ENCODE peak calls at places on chromosomes 11 and 22, in eight cellular contexts. F, X, Z, D, P, T, B and L are unnamed samples.

GRCh38 chr11:106087815-106088435 is 10.5 kb downstream of the AASDHPPT start:
- DNase-seq in B (peak), X (peak), T (peak), D (peak), F (peak), P (peak), Z (peak), L (peak)

GRCh38 chr22:45271667-45272188 is 13.0 kb upstream of the UPK3A start:
- DNase-seq in F (no peak), P (peak), B (no peak), D (peak), Z (peak), T (no peak), X (no peak), L (peak)

GRCh38 chr11:126485021-126485781 is 129.7 kb downstream of the ST3GAL4 start:
- DNase-seq in X (peak), B (no peak), T (peak), D (no peak), F (no peak), Z (peak), P (peak), L (peak)

GRCh38 chr22:47287516-47287915 is 525.1 kb downstream of the TBC1D22A start:
- DNase-seq in P (no peak), F (peak), D (no peak), T (no peak), B (no peak), X (no peak), Z (no peak), L (no peak)

GRCh38 chr11:75342966-75343870 is 8.2 kb downstream of the ARRB1 start:
- DNase-seq in F (no peak), B (peak), T (no peak), P (no peak), D (no peak), Z (peak), X (no peak), L (no peak)

GRCh38 chr11:11995601-11996000 is 12.8 kb downstream of the DKK3 start:
- DNase-seq in D (no peak), T (no peak), F (no peak), Z (no peak), P (no peak), B (no peak), X (no peak), L (no peak)

GRCh38 chr11:66694056-66694410 is 16.3 kb upstream of the RBM4B start:
- DNase-seq in X (no peak), Z (no peak), B (no peak), D (no peak), F (no peak), T (no peak), P (no peak), L (no peak)

GRCh38 chr22:44366372-44367310 is 53.9 kb upstream of the SHISAL1 start:
- DNase-seq in D (no peak), X (no peak), P (no peak), T (no peak), Z (peak), B (no peak), F (peak), L (no peak)

GRCh38 chr11:113242767-113243397 is 71.5 kb upstream of the TTC12 start:
- DNase-seq in X (peak), Z (peak), B (peak), F (no peak), D (no peak), P (peak), T (peak), L (peak)

GRCh38 chr22:49213731-49214352 is 613.8 kb downstream of the BRD1 start:
- DNase-seq in X (no peak), B (no peak), D (peak), P (no peak), Z (no peak), T (no peak), F (peak), L (no peak)

GRCh38 chr11:44110231-44110679 is 14.8 kb downstream of the EXT2 start:
- DNase-seq in Z (peak), P (peak), B (peak), T (peak), D (peak), F (peak), X (no peak), L (peak)

GRCh38 chr11:129418039-129418438 is 42.4 kb downstream of the BARX2 start:
- DNase-seq in T (no peak), P (no peak), Z (no peak), X (no peak), F (no peak), D (no peak), B (no peak), L (no peak)

GRCh38 chr11:60334005-60334620 is 7.1 kb downstream of the MS4A6E start:
- DNase-seq in P (peak), Z (peak), X (no peak), D (no peak), B (peak), F (no peak), T (peak), L (peak)

GRCh38 chr11:69497221-69497787 is 15.8 kb downstream of the LINC01488 start:
- DNase-seq in Z (peak), B (peak), F (peak), T (peak), X (peak), D (peak), P (peak), L (peak)

GRCh38 chr11:8721740-8722139 is 39.1 kb downstream of the RPL27A start:
- DNase-seq in B (no peak), F (no peak), D (no peak), X (no peak), Z (peak), T (no peak), P (no peak), L (peak)

GRCh38 chr22:46119729-46120419 is 30.5 kb upstream of the PPARA start:
- DNase-seq in X (peak), B (peak), P (peak), T (peak), D (no peak), F (peak), Z (peak), L (peak)

GRCh38 chr22:27192135-27192900 is 534.9 kb downstream of the MIAT start:
- DNase-seq in X (no peak), F (no peak), B (no peak), T (no peak), P (no peak), Z (no peak), D (no peak), L (no peak)

GRCh38 chr11:17786824-17787525 is 52.4 kb downstream of the KCNC1 start:
- DNase-seq in X (peak), B (no peak), F (peak), D (no peak), T (peak), P (peak), Z (peak), L (peak)

GRCh38 chr11:14908214-14908880 is 16.3 kb upstream of the CYP2R1 start:
- DNase-seq in T (peak), X (peak), B (peak), D (no peak), F (no peak), P (peak), Z (peak), L (peak)

DNA sequence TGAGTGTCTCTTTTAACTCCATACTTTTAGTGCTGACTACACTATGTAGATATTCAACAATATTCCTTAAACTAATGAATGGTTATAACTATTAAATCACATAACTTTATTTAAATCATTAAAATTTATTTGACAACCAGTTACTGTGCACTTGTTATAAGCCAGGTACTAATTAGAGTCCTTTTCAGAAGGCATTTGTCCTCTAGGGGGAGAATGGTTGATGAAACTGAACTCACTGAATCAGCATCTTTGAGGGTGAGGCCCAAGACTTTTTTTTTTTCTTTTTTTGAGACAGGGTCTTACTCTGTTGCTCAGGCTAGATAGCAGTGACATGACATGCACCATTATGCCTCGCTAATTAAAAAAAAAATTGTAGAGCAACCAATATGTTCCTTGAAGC is 515.6 kb upstream of the CCDC90B start:
- DNase-seq in T (no peak), D (no peak), X (no peak), F (no peak), P (no peak), B (peak), Z (no peak), L (no peak)
- TF ChIP-seq CTCF in T (peak), D (no peak), X (peak), F (no peak), P (peak), B (peak), Z (peak), L (peak)

GRCh38 chr11:57597971-57598830 is 716 bp downstream of the SERPING1 start:
- DNase-seq in F (peak), P (peak), X (peak), Z (peak), D (peak), T (no peak), B (peak), L (peak)
- H3K4me3 ChIP-seq in F (peak), P (peak), X (peak), Z (peak), D (peak), T (peak), B (peak), L (peak)

GRCh38 chr11:92342034-92342433 is 117.4 kb downstream of the FAT3 start:
- DNase-seq in T (no peak), X (no peak), Z (no peak), F (no peak), D (no peak), P (no peak), B (no peak), L (no peak)

GRCh38 chr11:92342886-92343285 is 118.3 kb downstream of the FAT3 start:
- DNase-seq in Z (no peak), X (no peak), F (no peak), P (no peak), B (no peak), D (no peak), T (no peak), L (no peak)

GRCh38 chr11:92346220-92346619 is 121.6 kb downstream of the FAT3 start:
- DNase-seq in F (no peak), B (no peak), D (no peak), P (no peak), T (no peak), X (no peak), Z (no peak), L (no peak)

DNA sequence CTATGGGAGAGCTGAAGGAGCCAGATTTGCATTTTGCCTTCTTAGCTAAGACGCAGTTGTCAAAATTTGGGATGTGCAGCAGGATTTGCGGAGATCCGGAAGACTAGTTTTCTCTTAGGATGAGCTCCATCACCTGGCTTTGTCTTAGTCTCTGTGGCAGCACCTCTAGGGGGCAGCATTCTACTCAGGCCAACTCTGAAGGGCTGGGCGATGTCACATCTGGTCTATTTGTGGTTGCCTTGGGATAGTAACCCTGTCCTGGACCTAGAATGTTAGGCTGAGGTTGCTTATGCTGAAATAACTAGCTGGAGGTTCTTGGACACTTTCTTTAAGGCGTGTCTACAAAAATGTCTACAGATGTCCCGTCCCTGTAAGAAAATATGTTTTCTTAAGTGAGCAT is 116.2 kb downstream of the FAT3 start:
- DNase-seq in P (peak), X (no peak), D (no peak), Z (peak), T (peak), F (no peak), B (peak), L (peak)
- TF ChIP-seq CTCF in P (peak), X (peak), D (peak), Z (peak), T (peak), F (no peak), B (peak), L (peak)

GRCh38 chr22:37607010-37607911 is 1.4 kb upstream of the GGA1 start:
- DNase-seq in X (no peak), P (peak), D (peak), F (peak), T (peak), B (peak), Z (peak), L (peak)
- H3K4me3 ChIP-seq in X (peak), P (peak), D (peak), F (peak), T (peak), B (peak), Z (peak), L (peak)

DNA sequence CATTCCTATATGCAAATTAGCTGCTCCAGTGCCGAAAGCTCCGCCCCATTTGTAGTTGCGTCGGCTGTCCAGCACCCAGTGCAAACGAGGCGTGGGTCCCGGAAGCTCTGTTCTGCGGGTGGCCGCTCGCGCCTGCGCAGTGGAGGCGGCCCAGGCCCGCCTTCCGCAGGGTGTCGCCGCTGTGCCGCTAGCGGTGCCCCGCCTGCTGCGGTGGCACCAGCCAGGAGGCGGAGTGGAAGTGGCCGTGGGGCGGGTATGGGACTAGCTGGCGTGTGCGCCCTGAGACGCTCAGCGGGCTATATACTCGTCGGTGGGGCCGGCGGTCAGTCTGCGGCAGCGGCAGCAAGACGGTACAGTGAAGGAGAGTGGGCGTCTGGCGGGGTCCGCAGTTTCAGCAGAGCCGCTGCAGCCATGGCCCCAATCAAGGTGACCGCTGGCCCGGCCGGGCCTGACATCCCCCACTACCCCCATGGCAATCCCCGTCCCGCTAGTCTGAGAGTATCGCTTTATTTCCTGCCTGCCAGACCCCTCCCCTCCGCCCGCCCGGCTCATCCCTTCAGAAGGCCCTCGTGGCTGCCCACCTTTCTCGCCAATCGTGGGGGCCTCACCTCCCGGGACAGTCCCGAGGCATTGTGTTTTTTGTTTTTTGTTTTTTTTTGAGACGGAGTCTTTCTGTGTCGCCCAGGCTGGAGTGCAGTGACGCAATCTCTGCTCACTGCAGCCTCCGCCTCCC is at the start of gene PRDX5:
- DNase-seq in B (peak), T (peak), X (peak), D (peak), Z (peak), P (peak), F (peak), L (peak)
- TF ChIP-seq CTCF in B (peak), T (peak), X (peak), D (peak), Z (peak), P (peak), F (peak), L (peak)

GRCh38 chr11:3055881-3056280 is 1.3 kb downstream of the CARS1 start:
- DNase-seq in T (no peak), P (no peak), F (peak), X (no peak), Z (no peak), B (no peak), D (no peak), L (no peak)
- H3K4me3 ChIP-seq in T (peak), P (peak), F (no peak), X (peak), Z (peak), B (peak), D (peak), L (peak)

DNA sequence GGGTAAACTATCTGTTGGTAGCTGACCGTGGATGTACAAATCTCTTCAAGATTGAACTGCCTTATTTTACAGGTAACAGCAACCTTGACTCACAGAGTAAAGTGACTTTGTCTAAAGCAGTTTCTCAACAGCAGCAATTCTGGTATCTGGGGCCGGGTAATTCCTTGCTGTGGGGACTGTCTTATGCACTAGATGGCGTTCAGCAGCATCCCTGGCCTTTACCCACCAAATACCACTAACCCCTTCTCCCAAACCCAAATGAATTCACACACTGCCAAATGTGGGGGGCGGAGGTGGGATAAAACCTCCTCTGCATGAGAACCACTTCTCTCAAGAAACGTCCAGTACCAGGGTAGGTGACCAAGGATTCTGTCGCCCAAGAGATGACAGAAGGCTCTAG is 1.7 kb upstream of the INCENP start:
- DNase-seq in Z (no peak), D (no peak), F (no peak), X (no peak), B (peak), T (no peak), P (peak), L (no peak)
- TF ChIP-seq CTCF in Z (peak), D (no peak), F (no peak), X (no peak), B (peak), T (peak), P (peak), L (peak)

GRCh38 chr11:120646206-120646605 is 134.7 kb downstream of the GRIK4 start:
- DNase-seq in D (no peak), Z (no peak), T (no peak), P (no peak), X (no peak), F (no peak), B (peak), L (no peak)
- H3K4me3 ChIP-seq in D (no peak), Z (no peak), T (no peak), P (no peak), X (no peak), F (no peak), B (peak), L (no peak)

GRCh38 chr22:50581950-50582561 is 593 bp downstream of the CHKB start:
- DNase-seq in P (peak), B (no peak), D (no peak), F (no peak), Z (peak), T (no peak), X (no peak), L (peak)

GRCh38 chr22:50582562-50583293 is at the start of gene CHKB:
- DNase-seq in Z (peak), D (peak), T (peak), X (peak), P (peak), B (peak), F (peak), L (peak)

GRCh38 chr22:50585238-50585637 is 2.6 kb upstream of the CHKB start:
- DNase-seq in T (no peak), P (no peak), Z (no peak), D (no peak), X (no peak), F (no peak), B (no peak), L (no peak)

GRCh38 chr22:50584106-50585096 is 1.8 kb upstream of the CHKB start:
- DNase-seq in B (peak), F (no peak), D (no peak), Z (no peak), P (no peak), X (no peak), T (no peak), L (no peak)

GRCh38 chr22:50583294-50583865 is 731 bp upstream of the CHKB start:
- DNase-seq in Z (no peak), F (no peak), X (no peak), D (no peak), B (peak), T (no peak), P (no peak), L (no peak)
- TF ChIP-seq CTCF in Z (no peak), F (no peak), X (no peak), D (no peak), B (no peak), T (no peak), P (no peak), L (no peak)